ENCODE peak calls at places on chromosomes 6 and 20, in nine cellular contexts. X is transverse colon; D is prostate gland; J is pancreas; N is lower lobe of right lung; H is PC-9; Q is BE2C; Y is GM23248; C is CD4-positive, CD25-positive, alpha-beta regulatory T cell. M is an unnamed sample. For H3K36me3, the result is how much of the 10 kb centered on the place peaks cover.

GRCh38 chr6:41269716-41270115 is 16.8 kb downstream of the TREM1 start:
- DNase-seq in X (no peak), D (no peak), J (no peak), N (no peak), H (no peak), Q (no peak), Y (no peak), C (no peak), M (no peak)

GRCh38 chr20:19652591-19653026 is 105.4 kb upstream of the RIN2 start:
- DNase-seq in X (no peak), D (no peak), J (no peak), N (no peak), H (no peak), Q (no peak), Y (no peak), C (no peak), M (no peak)

GRCh38 chr6:37257634-37258404 is at the start of the genes TBC1D22B and TMEM217:
- DNase-seq in X (peak), D (peak), J (peak), N (peak), H (peak), Q (peak), Y (peak), C (peak), M (peak)

GRCh38 chr6:40349566-40350192 is 237.5 kb downstream of the LRFN2 start:
- DNase-seq in X (no peak), D (no peak), J (no peak), N (no peak), H (no peak), Q (no peak), Y (no peak), C (no peak), M (no peak)

GRCh38 chr6:88380618-88381288 is 214.6 kb upstream of the CNR1 start:
- DNase-seq in X (no peak), D (no peak), J (no peak), N (no peak), H (no peak), Q (no peak), Y (peak), C (no peak), M (no peak)

GRCh38 chr6:108564178-108564577 is 3.5 kb downstream of the FOXO3 start:
- DNase-seq in X (no peak), D (no peak), J (no peak), N (no peak), H (peak), Q (no peak), Y (peak), C (no peak), M (no peak)

GRCh38 chr20:47949230-47949629 is 163.9 kb upstream of the SULF2 start:
- DNase-seq in X (no peak), D (no peak), J (no peak), N (no peak), H (peak), Q (no peak), Y (no peak), C (no peak), M (no peak)

GRCh38 chr6:43978473-43979360 is 148.5 kb downstream of the MRPL14 start:
- DNase-seq in X (no peak), D (no peak), J (peak), N (no peak), H (no peak), Q (no peak), Y (peak), C (no peak), M (peak)

GRCh38 chr6:154234019-154234772 is 122.4 kb downstream of the IPCEF1 start:
- DNase-seq in X (no peak), D (no peak), J (no peak), N (no peak), H (no peak), Q (no peak), Y (no peak), C (no peak), M (no peak)

GRCh38 chr6:44598679-44599078 is 211.2 kb downstream of the CDC5L start:
- DNase-seq in X (no peak), D (no peak), J (no peak), N (no peak), H (no peak), Q (no peak), Y (no peak), C (no peak), M (no peak)

GRCh38 chr6:89323461-89324098 is 8.5 kb upstream of the GABRR2 start:
- DNase-seq in X (no peak), D (no peak), J (no peak), N (no peak), H (no peak), Q (no peak), Y (peak), C (no peak), M (no peak)

GRCh38 chr6:119683022-119683421 is 333.5 kb upstream of the MAN1A1 start:
- DNase-seq in X (no peak), D (no peak), J (no peak), N (no peak), H (peak), Q (no peak), Y (no peak), C (no peak), M (no peak)

GRCh38 chr6:12017263-12017662 is 5.2 kb downstream of the HIVEP1 start:
- DNase-seq in X (peak), D (no peak), J (no peak), N (no peak), H (no peak), Q (peak), Y (no peak), C (no peak), M (no peak)

GRCh38 chr6:1610497-1611321 is 994 bp downstream of the FOXC1 start:
- DNase-seq in X (no peak), D (no peak), J (peak), N (no peak), H (no peak), Q (peak), Y (peak), C (no peak), M (no peak)

GRCh38 chr6:14035448-14035847 is 82.1 kb upstream of the CD83 start:
- DNase-seq in X (no peak), D (no peak), J (no peak), N (no peak), H (peak), Q (no peak), Y (peak), C (no peak), M (no peak)

GRCh38 chr6:35415065-35415880 is 36.9 kb upstream of the FANCE start:
- DNase-seq in X (peak), D (peak), J (peak), N (peak), H (peak), Q (peak), Y (peak), C (peak), M (no peak)

GRCh38 chr6:14068133-14068532 is 49.4 kb upstream of the CD83 start:
- DNase-seq in X (no peak), D (no peak), J (no peak), N (no peak), H (peak), Q (no peak), Y (peak), C (no peak), M (no peak)

GRCh38 chr20:34285450-34285849 is 17.7 kb downstream of the AHCY start:
- DNase-seq in X (no peak), D (no peak), J (no peak), N (no peak), H (no peak), Q (no peak), Y (no peak), C (no peak), M (no peak)
- H3K36me3 ChIP-seq in X (under half), D (under half), J (under half), N (half or more), H (under half), Q (half or more), Y (under half), C (under half), M (half or more)

GRCh38 chr20:31543966-31544598 is 29.8 kb downstream of the HM13 start:
- DNase-seq in X (no peak), D (no peak), J (no peak), N (no peak), H (peak), Q (peak), Y (peak), C (no peak), M (no peak)

GRCh38 chr20:31540406-31540805 is 26.2 kb downstream of the HM13 start:
- DNase-seq in X (no peak), D (no peak), J (no peak), N (no peak), H (peak), Q (no peak), Y (no peak), C (no peak), M (no peak)

GRCh38 chr20:31544600-31544999 is 30.4 kb downstream of the HM13 start:
- DNase-seq in X (no peak), D (no peak), J (no peak), N (no peak), H (no peak), Q (no peak), Y (no peak), C (no peak), M (no peak)

GRCh38 chr20:31542963-31543362 is 28.7 kb downstream of the HM13 start:
- DNase-seq in X (no peak), D (no peak), J (no peak), N (no peak), H (no peak), Q (no peak), Y (no peak), C (no peak), M (no peak)

GRCh38 chr20:31542201-31542842 is 28.1 kb downstream of the HM13 start:
- DNase-seq in X (no peak), D (no peak), J (no peak), N (peak), H (peak), Q (no peak), Y (peak), C (no peak), M (no peak)
- H3K36me3 ChIP-seq in X (under half), D (under half), J (under half), N (half or more), H (under half), Q (half or more), Y (under half), C (under half), M (half or more)

GRCh38 chr6:52516943-52517342 is 59.9 kb downstream of the TRAM2 start:
- DNase-seq in X (no peak), D (no peak), J (no peak), N (no peak), H (no peak), Q (no peak), Y (no peak), C (no peak), M (no peak)

GRCh38 chr6:52514514-52514913 is 62.3 kb downstream of the TRAM2 start:
- DNase-seq in X (no peak), D (no peak), J (no peak), N (no peak), H (peak), Q (no peak), Y (peak), C (no peak), M (no peak)

GRCh38 chr6:52516269-52516668 is 60.6 kb downstream of the TRAM2 start:
- DNase-seq in X (no peak), D (no peak), J (no peak), N (no peak), H (no peak), Q (no peak), Y (peak), C (no peak), M (no peak)

GRCh38 chr6:52513896-52514295 is 63.0 kb downstream of the TRAM2 start:
- DNase-seq in X (no peak), D (no peak), J (no peak), N (no peak), H (no peak), Q (no peak), Y (peak), C (no peak), M (no peak)

DNA sequence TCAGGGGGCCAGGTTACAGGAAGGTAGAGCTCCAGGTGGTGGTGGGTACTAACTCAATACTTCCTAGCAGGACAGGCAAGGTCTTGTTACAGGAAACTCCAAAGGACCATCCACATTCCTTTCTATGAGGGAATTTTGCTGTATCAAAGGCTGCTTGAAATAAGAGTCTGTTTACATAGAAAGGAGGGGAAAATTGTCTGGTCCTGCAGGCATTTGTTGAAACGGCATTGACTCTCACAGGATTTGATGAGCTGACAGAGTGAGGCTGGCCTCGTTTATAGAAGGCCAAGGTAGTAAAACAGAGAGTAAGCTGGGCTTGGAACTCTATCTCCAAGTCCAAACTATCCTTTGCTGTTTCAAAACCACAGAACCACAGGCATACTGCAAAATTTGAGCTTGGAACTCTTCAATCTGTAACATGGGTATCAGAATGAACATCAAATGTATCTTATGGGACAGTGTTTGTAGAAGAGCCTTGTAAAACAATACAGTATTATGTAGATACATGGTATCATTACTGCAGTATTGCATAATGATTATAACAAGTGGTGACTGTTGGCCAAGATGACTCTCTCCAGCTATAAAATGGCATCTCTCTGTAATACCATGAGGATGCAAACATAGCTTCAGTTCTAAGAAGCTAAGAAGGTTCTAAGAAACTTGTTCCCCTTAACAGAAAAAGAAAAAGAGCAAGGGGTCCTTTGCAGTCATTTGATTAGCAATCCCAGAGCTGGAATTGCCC is 61.5 kb downstream of the TRAM2 start:
- DNase-seq in X (no peak), D (no peak), J (no peak), N (no peak), H (peak), Q (no peak), Y (peak), C (no peak), M (no peak)
- H3K36me3 ChIP-seq in X (under half), D (under half), J (under half), N (under half), H (under half), Q (under half), Y (half or more), C (under half), M (under half)

GRCh38 chr6:149380523-149380922 is 19.5 kb upstream of the SUMO4 start:
- DNase-seq in X (no peak), D (no peak), J (no peak), N (no peak), H (no peak), Q (no peak), Y (peak), C (no peak), M (no peak)
- H3K36me3 ChIP-seq in X (under half), D (under half), J (under half), N (half or more), H (under half), Q (under half), Y (under half), C (half or more), M (half or more)

GRCh38 chr6:31534521-31535040 is 5.8 kb downstream of the MCCD1 start:
- DNase-seq in X (no peak), D (no peak), J (no peak), N (no peak), H (no peak), Q (no peak), Y (no peak), C (no peak), M (no peak)
- H3K36me3 ChIP-seq in X (under half), D (under half), J (half or more), N (half or more), H (half or more), Q (half or more), Y (half or more), C (half or more), M (half or more)

DNA sequence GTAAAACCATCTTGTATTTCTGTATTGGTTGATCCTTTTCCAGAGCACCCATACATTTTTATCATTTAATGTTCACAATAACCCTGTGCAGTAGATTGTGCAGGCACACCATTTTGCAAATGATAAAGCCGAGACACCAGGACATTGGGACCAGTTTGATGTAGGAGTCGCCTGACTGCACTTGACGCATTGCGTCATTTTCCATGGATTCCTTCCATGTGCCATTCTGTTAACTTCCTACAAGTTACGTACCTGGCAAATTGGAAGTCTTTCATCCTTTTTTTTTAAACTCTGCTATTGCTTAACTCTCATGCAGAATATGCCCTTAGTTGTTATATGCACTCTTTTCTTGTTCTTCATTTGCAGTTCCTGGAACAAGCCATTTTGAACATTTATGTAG is 43.0 kb downstream of the PRPH2 start:
- DNase-seq in X (no peak), D (no peak), J (no peak), N (no peak), H (no peak), Q (no peak), Y (no peak), C (no peak), M (no peak)
- H3K36me3 ChIP-seq in X (under half), D (under half), J (half or more), N (half or more), H (under half), Q (half or more), Y (half or more), C (half or more), M (half or more)

DNA sequence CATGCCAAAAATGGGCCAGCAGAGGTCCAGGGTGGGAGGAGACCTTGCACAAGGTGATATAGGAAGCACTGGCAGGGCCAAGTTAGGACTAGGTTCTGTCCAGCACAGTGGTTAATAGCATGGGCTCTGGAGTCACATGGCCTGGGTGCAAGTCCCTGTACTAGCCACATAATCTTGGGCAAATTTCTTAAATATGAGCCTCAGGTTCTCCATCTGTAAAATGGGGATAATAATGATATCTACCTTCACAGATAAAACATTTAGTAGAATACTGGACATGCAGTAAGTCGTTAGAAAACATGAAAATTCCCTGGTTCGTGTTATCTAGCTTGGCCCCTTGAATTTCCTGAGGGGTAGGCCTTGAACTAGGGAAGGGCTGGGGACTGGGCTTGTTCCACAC is 6.2 kb downstream of the CTSA start:
- DNase-seq in X (no peak), D (no peak), J (no peak), N (no peak), H (no peak), Q (no peak), Y (no peak), C (no peak), M (peak)
- H3K36me3 ChIP-seq in X (under half), D (under half), J (under half), N (half or more), H (under half), Q (under half), Y (under half), C (under half), M (under half)

M was measured in RWPE2.